ENCODE peak calls at places on chromosomes 12 and 14, in seven cellular contexts. C, A, Q, O, I, K and S are unnamed samples.

GRCh38 chr14:38593477-38593876 is 337.6 kb upstream of the CLEC14A start:
- DNase-seq in A (no peak), Q (no peak), C (no peak), I (no peak), O (no peak), K (no peak), S (no peak)

GRCh38 chr12:123890536-123890902 is 82.1 kb downstream of the CCDC92 start:
- DNase-seq in O (no peak), Q (no peak), A (no peak), K (no peak), I (no peak), C (no peak), S (no peak)

GRCh38 chr12:28578361-28578760 is 388.1 kb downstream of the CCDC91 start:
- DNase-seq in O (peak), I (no peak), K (no peak), Q (no peak), A (no peak), C (no peak), S (no peak)

GRCh38 chr12:95922231-95922630 is 20.2 kb downstream of the CCDC38 start:
- DNase-seq in I (no peak), O (no peak), C (no peak), Q (no peak), A (no peak), K (peak), S (no peak)

GRCh38 chr12:127041985-127042625 is 1224.9 kb upstream of the TMEM132C start:
- DNase-seq in C (no peak), Q (no peak), I (no peak), O (no peak), A (no peak), K (no peak), S (no peak)

GRCh38 chr14:55699131-55700057 is 119.4 kb downstream of the KTN1 start:
- DNase-seq in C (no peak), Q (no peak), I (no peak), O (no peak), K (peak), A (peak), S (peak)

GRCh38 chr14:58280954-58281787 is 17.2 kb upstream of the ARID4A start:
- DNase-seq in K (peak), O (no peak), A (no peak), C (no peak), I (peak), Q (no peak), S (no peak)

GRCh38 chr14:106268013-106268727 is 741.8 kb downstream of the TMEM121 start:
- DNase-seq in Q (no peak), O (no peak), I (no peak), A (no peak), K (no peak), C (peak), S (no peak)

GRCh38 chr12:66861157-66861750 is 182.4 kb upstream of the GRIP1 start:
- DNase-seq in Q (peak), K (peak), O (peak), A (peak), I (peak), C (peak), S (peak)

GRCh38 chr14:60183724-60184596 is 18.8 kb upstream of the DHRS7 start:
- DNase-seq in K (peak), C (no peak), I (no peak), O (no peak), Q (peak), A (peak), S (no peak)

GRCh38 chr12:3123729-3124128 is 46.5 kb downstream of the TSPAN9 start:
- DNase-seq in Q (no peak), K (no peak), O (no peak), C (no peak), I (no peak), A (no peak), S (peak)

GRCh38 chr12:56991319-56991906 is 14.9 kb downstream of the ZBTB39 start:
- DNase-seq in O (no peak), A (no peak), I (no peak), Q (no peak), K (no peak), C (peak), S (no peak)

GRCh38 chr12:6631549-6631961 is 4.2 kb downstream of the LPAR5 start:
- DNase-seq in A (no peak), Q (no peak), K (no peak), I (no peak), C (no peak), O (no peak), S (no peak)

GRCh38 chr12:120352117-120352516 is 16.8 kb downstream of the MSI1 start:
- DNase-seq in Q (no peak), O (no peak), I (no peak), A (no peak), K (peak), C (no peak), S (no peak)

GRCh38 chr14:34678306-34678705 is 36.1 kb downstream of the CFL2 start:
- DNase-seq in A (no peak), K (no peak), C (no peak), Q (no peak), I (no peak), O (no peak), S (no peak)

GRCh38 chr12:188910-189621 is 24.9 kb downstream of the SLC6A12 start:
- DNase-seq in I (no peak), A (no peak), K (peak), C (peak), O (no peak), Q (no peak), S (peak)

GRCh38 chr12:3680919-3681594 is 71.9 kb downstream of the CRACR2A start:
- DNase-seq in C (peak), A (no peak), Q (no peak), O (no peak), K (no peak), I (peak), S (no peak)

GRCh38 chr14:64209428-64210165 is 84.6 kb downstream of the ESR2 start:
- DNase-seq in C (peak), K (peak), O (no peak), I (no peak), Q (no peak), A (no peak), S (no peak)

GRCh38 chr12:19234171-19234704 is 104.7 kb downstream of the PLEKHA5 start:
- DNase-seq in C (no peak), Q (no peak), I (no peak), O (no peak), A (no peak), K (peak), S (no peak)

GRCh38 chr12:42128327-42128726 is 16.3 kb downstream of the GXYLT1 start:
- DNase-seq in K (peak), I (no peak), Q (no peak), O (no peak), C (no peak), A (no peak), S (no peak)

GRCh38 chr14:27181304-27181703 is 583.5 kb upstream of the NOVA1 start:
- DNase-seq in Q (no peak), A (no peak), O (no peak), K (no peak), C (no peak), I (no peak), S (no peak)
- TF ChIP-seq POLR2A in Q (no peak), A (no peak), O (no peak), K (no peak), C (no peak), I (no peak), S (no peak)

DNA sequence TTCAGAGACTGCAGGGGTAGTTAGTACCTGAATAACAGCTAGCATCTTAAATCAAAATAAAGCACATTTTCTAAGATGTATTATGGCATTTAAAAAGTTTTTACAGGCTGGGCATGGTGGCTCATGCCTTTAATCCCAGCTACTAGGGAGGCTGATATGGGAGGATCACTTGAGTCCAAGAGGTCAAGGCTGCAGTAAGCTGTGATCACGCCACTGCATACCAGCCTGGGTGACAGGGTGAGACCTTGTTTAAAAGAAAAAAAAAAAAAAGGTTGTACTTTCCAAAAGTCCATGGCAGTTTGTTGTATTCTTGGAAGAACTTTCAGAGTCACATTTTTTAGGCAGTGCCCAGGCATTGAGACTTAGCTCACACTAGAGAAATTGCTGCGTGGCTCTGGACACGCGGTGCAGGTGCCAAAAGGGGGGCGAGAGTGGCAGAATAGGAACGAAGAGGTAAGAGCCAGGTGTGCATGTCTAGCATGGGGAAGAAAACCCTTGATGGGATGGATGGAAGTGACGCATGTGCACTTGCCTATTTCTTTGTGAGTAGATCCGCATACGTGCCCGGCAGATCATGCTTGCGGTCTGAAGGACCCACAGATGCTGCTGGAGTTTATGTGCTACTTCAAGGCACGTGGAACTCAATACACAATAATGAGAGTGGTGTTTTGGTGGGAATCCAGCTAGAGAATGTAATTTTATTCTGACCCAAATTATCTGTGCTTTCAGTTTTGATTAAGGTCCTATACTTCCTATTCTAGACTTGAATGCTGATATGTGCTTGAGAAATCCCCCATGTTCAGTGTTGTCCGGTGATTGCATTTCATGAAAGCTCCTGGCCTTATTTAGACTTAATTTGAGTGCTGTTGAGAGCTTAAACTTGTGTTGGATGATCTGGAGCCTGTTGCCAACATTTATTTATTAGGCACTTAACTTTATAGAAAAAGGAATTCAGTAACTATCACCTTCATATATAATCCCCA is 11.9 kb downstream of the ANKRD13A start:
- DNase-seq in K (no peak), Q (no peak), O (no peak), C (no peak), I (no peak), A (peak), S (no peak)
- TF ChIP-seq POLR2A in K (no peak), Q (no peak), O (no peak), C (no peak), I (no peak), A (no peak), S (no peak)

GRCh38 chr12:76348079-76348901 is at the start of gene BBS10:
- DNase-seq in A (peak), C (peak), I (peak), Q (peak), K (peak), O (peak), S (peak)
- TF ChIP-seq POLR2A in A (peak), C (peak), I (no peak), Q (peak), K (no peak), O (no peak), S (peak)

DNA sequence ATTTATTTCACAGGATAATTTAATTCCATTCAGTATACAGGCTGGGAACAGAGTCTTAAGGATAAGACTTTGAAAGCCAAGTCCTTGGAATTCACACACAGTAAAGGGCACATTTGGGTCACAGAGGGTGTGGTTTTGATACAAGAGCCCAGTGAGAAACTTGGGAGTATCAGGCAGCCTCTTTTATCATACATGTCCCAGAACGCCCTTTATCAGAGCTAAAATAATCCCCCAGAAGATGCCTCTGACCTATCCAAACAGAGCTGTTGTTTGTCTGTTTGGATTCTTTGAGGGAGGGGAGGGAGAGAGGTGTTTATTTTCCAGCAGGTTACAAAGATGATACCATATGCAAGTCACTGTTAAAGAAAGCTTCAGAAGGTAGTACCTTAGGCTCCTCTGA is 167.6 kb downstream of the PRKCH start:
- DNase-seq in C (no peak), I (no peak), A (no peak), O (no peak), K (no peak), Q (no peak), S (no peak)
- TF ChIP-seq POLR2A in C (no peak), I (no peak), A (no peak), O (no peak), K (no peak), Q (no peak), S (no peak)